ENCODE peak calls at places on chromosomes 2 and 18, in four cellular contexts. Q is EH; F is stimulated activated CD8-positive, alpha-beta memory T cell treated with anti-CD3 and anti-CD28 coated beads, Interleukin-4, amount 100 ng/mL, for 24 hours; X is adipocyte. N is an unnamed sample.

GRCh38 chr18:48433541-48433940 is 24.4 kb upstream of the ZBTB7C start:
- DNase-seq in Q (no peak), F (no peak), X (no peak), N (no peak)

GRCh38 chr2:239462671-239463506 is 62.1 kb upstream of the HDAC4 start:
- DNase-seq in Q (no peak), F (no peak), X (no peak), N (peak; percentile 25)

GRCh38 chr2:234427081-234428058 is 69.5 kb downstream of the ARL4C start:
- DNase-seq in Q (peak; percentile 92), F (no peak), X (peak; percentile 66), N (peak; percentile 86)

GRCh38 chr18:46340716-46341115 is 236.5 kb downstream of the HAUS1 start:
- DNase-seq in Q (no peak), F (no peak), X (no peak), N (no peak)

GRCh38 chr2:120684225-120684624 is 51.4 kb upstream of the GLI2 start:
- DNase-seq in Q (peak; percentile 69), F (no peak), X (peak; percentile 85), N (no peak)

GRCh38 chr18:79413426-79413825 is 17.7 kb downstream of the NFATC1 start:
- DNase-seq in Q (no peak), F (no peak), X (no peak), N (no peak)

GRCh38 chr2:172698041-172698863 is 37.4 kb upstream of the RAPGEF4 start:
- DNase-seq in Q (peak; percentile 93), F (no peak), X (peak; percentile 72), N (peak; percentile 47)

GRCh38 chr2:73931531-73932500 is 5.1 kb downstream of the DGUOK start:
- DNase-seq in Q (peak; percentile 33), F (peak; percentile 35), X (no peak), N (no peak)

GRCh38 chr2:130264046-130264445 is 65.8 kb upstream of the TUBA3E start:
- DNase-seq in Q (no peak), F (no peak), X (no peak), N (no peak)

GRCh38 chr2:65920659-65921058 is 488.3 kb upstream of the SPRED2 start:
- DNase-seq in Q (no peak), F (no peak), X (no peak), N (no peak)

GRCh38 chr2:96533292-96534073 is 3.1 kb upstream of the ARID5A start:
- DNase-seq in Q (peak; percentile 98), F (no peak), X (peak; percentile 95), N (peak; percentile 41)

GRCh38 chr2:181985632-181986205 is at the start of gene PPP1R1C:
- DNase-seq in Q (no peak), F (no peak), X (no peak), N (no peak)

GRCh38 chr2:210072493-210072892 is 70.1 kb downstream of the RPE start:
- DNase-seq in Q (no peak), F (no peak), X (no peak), N (no peak)

GRCh38 chr2:165725421-165725820 is 68.6 kb downstream of the GALNT3 start:
- DNase-seq in Q (peak; percentile 74), F (no peak), X (peak; percentile 36), N (peak; percentile 34)

GRCh38 chr2:197946562-197946961 is 142.2 kb downstream of the PLCL1 start:
- DNase-seq in Q (no peak), F (no peak), X (peak; percentile 47), N (no peak)

GRCh38 chr2:95573866-95574265 is 17.9 kb upstream of the TRIM43 start:
- DNase-seq in Q (no peak), F (no peak), X (no peak), N (no peak)

GRCh38 chr2:43950383-43951008 is 45.3 kb downstream of the LRPPRC start:
- DNase-seq in Q (peak; percentile 46), F (no peak), X (peak; percentile 66), N (no peak)

GRCh38 chr2:23619941-23620340 is 235.0 kb downstream of the KLHL29 start:
- DNase-seq in Q (no peak), F (no peak), X (no peak), N (no peak)

GRCh38 chr2:159251296-159252173 is 35.0 kb downstream of the WDSUB1 start:
- DNase-seq in Q (peak; percentile 15), F (no peak), X (peak; percentile 26), N (no peak)

GRCh38 chr18:34848156-34848555 is 138.1 kb downstream of the DTNA start:
- DNase-seq in Q (no peak), F (no peak), X (peak; percentile 10), N (no peak)

GRCh38 chr2:133413863-133414262 is 154.4 kb downstream of the NCKAP5 start:
- DNase-seq in Q (no peak), F (no peak), X (no peak), N (no peak)

GRCh38 chr2:109644571-109645275 is 30.6 kb downstream of the SOWAHC start:
- DNase-seq in Q (no peak), F (no peak), X (peak; percentile 28), N (peak; percentile 62)

GRCh38 chr2:127622561-127623387 is 23.2 kb upstream of the GPR17 start:
- DNase-seq in Q (peak; percentile 3), F (no peak), X (no peak), N (no peak)

GRCh38 chr2:56687169-56687568 is 503.4 kb downstream of the CCDC85A start:
- DNase-seq in Q (peak; percentile 77), F (no peak), X (peak; percentile 31), N (no peak)

GRCh38 chr2:191707542-191707941 is 29.6 kb downstream of the NABP1 start:
- DNase-seq in Q (no peak), F (no peak), X (no peak), N (no peak)

GRCh38 chr18:77131100-77131651 is 1.4 kb downstream of the MBP start:
- DNase-seq in Q (no peak), F (no peak), X (no peak), N (no peak)

GRCh38 chr18:44744206-44745180 is 63.8 kb downstream of the SETBP1 start:
- DNase-seq in Q (no peak), F (no peak), X (no peak), N (no peak)

GRCh38 chr2:120552800-120553471 is 182.7 kb upstream of the GLI2 start:
- DNase-seq in Q (peak; percentile 62), F (peak; percentile 15), X (no peak), N (peak; percentile 97)

N was measured in PC-9.